ENCODE peak calls at places on chromosomes 1 and 21, in nine cellular contexts. I is activated CD4-positive, CD25-positive, alpha-beta regulatory T cell treated with anti-CD3 and anti-CD28 coated beads, Interleukin-2, amount 50 U/mL, for 72 hours; N is uterus; E is stimulated activated naive CD4-positive, alpha-beta T cell; K is D341Med; Z is sigmoid colon; T is KG1; U is NCI-H1092; G is fibroblast of gingiva. F is an unnamed sample.

GRCh38 chr1:44049839-44050238 is 18.6 kb upstream of the SLC6A9 start:
- DNase-seq in I (no peak), N (peak; percentile 51), E (no peak), K (no peak), Z (no peak), T (no peak), U (no peak), G (peak; percentile 84), F (no peak)

GRCh38 chr1:245715970-245716369 is 561.2 kb downstream of the KIF26B start:
- DNase-seq in I (no peak), N (no peak), E (no peak), K (no peak), Z (no peak), T (no peak), U (no peak), G (peak; percentile 52), F (no peak)

GRCh38 chr1:155607708-155608107 is 2.3 kb upstream of the MSTO1 start:
- DNase-seq in I (no peak), N (no peak), E (no peak), K (no peak), Z (no peak), T (no peak), U (no peak), G (no peak), F (no peak)

GRCh38 chr21:27764056-27764455 is 797.2 kb upstream of the ADAMTS5 start:
- DNase-seq in I (no peak), N (no peak), E (no peak), K (no peak), Z (no peak), T (no peak), U (no peak), G (peak; percentile 80), F (no peak)

GRCh38 chr1:44389437-44389836 is 15.6 kb upstream of the RNF220 start:
- DNase-seq in I (no peak), N (no peak), E (no peak), K (no peak), Z (no peak), T (no peak), U (no peak), G (no peak), F (no peak)

GRCh38 chr1:168236836-168237611 is 11.2 kb downstream of the SFT2D2 start:
- DNase-seq in I (no peak), N (no peak), E (no peak), K (no peak), Z (no peak), T (no peak), U (no peak), G (no peak), F (no peak)

GRCh38 chr1:242728696-242729095 is 204.2 kb upstream of the PLD5 start:
- DNase-seq in I (no peak), N (no peak), E (no peak), K (no peak), Z (no peak), T (no peak), U (no peak), G (no peak), F (no peak)

GRCh38 chr21:29258626-29259335 is 39.9 kb upstream of the BACH1 start:
- DNase-seq in I (no peak), N (no peak), E (no peak), K (no peak), Z (no peak), T (no peak), U (no peak), G (peak; percentile 67), F (no peak)

GRCh38 chr1:231027971-231028370 is 12.1 kb downstream of the FAM89A start:
- DNase-seq in I (no peak), N (no peak), E (no peak), K (no peak), Z (no peak), T (no peak), U (no peak), G (no peak), F (no peak)

GRCh38 chr1:32068891-32069590 is 3.7 kb upstream of the TMEM39B start:
- DNase-seq in I (no peak), N (no peak), E (no peak), K (no peak), Z (no peak), T (no peak), U (no peak), G (peak; percentile 32), F (peak; percentile 58)

GRCh38 chr1:27872802-27873665 is 690 bp downstream of the THEMIS2 start:
- DNase-seq in I (peak; percentile 55), N (no peak), E (peak; percentile 55), K (no peak), Z (peak; percentile 64), T (peak; percentile 17), U (no peak), G (peak; percentile 17), F (peak; percentile 52)

GRCh38 chr1:223010552-223011229 is 132.4 kb downstream of the TLR5 start:
- DNase-seq in I (no peak), N (no peak), E (no peak), K (no peak), Z (no peak), T (no peak), U (no peak), G (peak; percentile 59), F (no peak)

GRCh38 chr1:66242646-66243547 is 291.1 kb upstream of the SGIP1 start:
- DNase-seq in I (peak; percentile 70), N (peak; percentile 83), E (peak; percentile 74), K (peak; percentile 87), Z (peak; percentile 95), T (peak; percentile 74), U (peak; percentile 69), G (peak; percentile 80), F (peak; percentile 81)

GRCh38 chr1:57591854-57592253 is 168.0 kb upstream of the DAB1 start:
- DNase-seq in I (no peak), N (no peak), E (no peak), K (no peak), Z (no peak), T (no peak), U (no peak), G (no peak), F (peak; percentile 53)

GRCh38 chr1:62516600-62516999 is 79.8 kb downstream of the USP1 start:
- DNase-seq in I (no peak), N (no peak), E (no peak), K (no peak), Z (no peak), T (no peak), U (no peak), G (no peak), F (no peak)

GRCh38 chr1:58852731-58853485 is 69.1 kb upstream of the JUN start:
- DNase-seq in I (no peak), N (no peak), E (no peak), K (no peak), Z (no peak), T (no peak), U (no peak), G (no peak), F (no peak)

GRCh38 chr1:165173818-165174217 is 182.7 kb downstream of the LMX1A start:
- DNase-seq in I (no peak), N (no peak), E (no peak), K (no peak), Z (no peak), T (no peak), U (no peak), G (no peak), F (no peak)

GRCh38 chr1:201377611-201378092 is at the start of gene TNNT2:
- DNase-seq in I (no peak), N (no peak), E (no peak), K (no peak), Z (no peak), T (no peak), U (no peak), G (no peak), F (peak; percentile 75)

GRCh38 chr1:192807221-192807967 is 1.4 kb upstream of the RGS2 start:
- DNase-seq in I (no peak), N (no peak), E (peak; percentile 4), K (no peak), Z (no peak), T (no peak), U (no peak), G (peak; percentile 41), F (no peak)

GRCh38 chr1:231442735-231443134 is 20.6 kb upstream of the EGLN1 start:
- DNase-seq in I (no peak), N (no peak), E (no peak), K (no peak), Z (no peak), T (no peak), U (no peak), G (no peak), F (no peak)

GRCh38 chr1:153611356-153611755 is 1.6 kb downstream of the S100A16 start:
- DNase-seq in I (no peak), N (no peak), E (no peak), K (no peak), Z (no peak), T (no peak), U (no peak), G (no peak), F (no peak)

GRCh38 chr1:228392111-228392936 is 14.3 kb downstream of the TRIM11 start:
- DNase-seq in I (no peak), N (no peak), E (no peak), K (no peak), Z (peak; percentile 50), T (no peak), U (no peak), G (no peak), F (no peak)

GRCh38 chr1:209417761-209418160 is 165.8 kb upstream of the CAMK1G start:
- DNase-seq in I (no peak), N (no peak), E (no peak), K (no peak), Z (no peak), T (no peak), U (no peak), G (no peak), F (no peak)

GRCh38 chr1:180652791-180653190 is 21.0 kb downstream of the XPR1 start:
- DNase-seq in I (no peak), N (no peak), E (no peak), K (no peak), Z (no peak), T (no peak), U (no peak), G (no peak), F (no peak)

GRCh38 chr1:12539705-12540579 is 78.1 kb downstream of the DHRS3 start:
- DNase-seq in I (no peak), N (peak; percentile 87), E (no peak), K (peak; percentile 20), Z (peak; percentile 97), T (no peak), U (no peak), G (peak; percentile 94), F (peak; percentile 97)

GRCh38 chr21:27112186-27112585 is 145.3 kb upstream of the ADAMTS5 start:
- DNase-seq in I (no peak), N (no peak), E (no peak), K (no peak), Z (no peak), T (no peak), U (no peak), G (no peak), F (no peak)

GRCh38 chr21:46150073-46150472 is 5.3 kb downstream of the FTCD start:
- DNase-seq in I (peak; percentile 29), N (peak; percentile 11), E (no peak), K (no peak), Z (peak; percentile 51), T (no peak), U (no peak), G (no peak), F (no peak)

GRCh38 chr1:40162791-40163441 is 1.7 kb downstream of the RLF start:
- DNase-seq in I (no peak), N (no peak), E (no peak), K (no peak), Z (no peak), T (no peak), U (peak; percentile 71), G (no peak), F (no peak)

GRCh38 chr1:212700892-212701819 is 1.5 kb upstream of the BATF3 start:
- DNase-seq in I (no peak), N (peak; percentile 59), E (peak; percentile 16), K (peak; percentile 65), Z (peak; percentile 83), T (no peak), U (peak; percentile 15), G (peak; percentile 48), F (peak; percentile 72)

GRCh38 chr21:29052224-29052623 is 21.2 kb downstream of the CCT8 start:
- DNase-seq in I (no peak), N (no peak), E (no peak), K (no peak), Z (no peak), T (no peak), U (no peak), G (no peak), F (no peak)

GRCh38 chr1:237187854-237188253 is 145.9 kb downstream of the RYR2 start:
- DNase-seq in I (no peak), N (no peak), E (no peak), K (no peak), Z (no peak), T (no peak), U (no peak), G (no peak), F (no peak)